ENCODE peak calls at places on chromosomes 2 and 18, in ten cellular contexts. U is neural crest cell, L is heart right ventricle, E is AG10803, Z is HL-60, S is RWPE1, P is right lobe of liver, K is Peyer's patch, X is WTC11, J is omental fat pad. I is an unnamed sample.

GRCh38 chr2:231397011-231397927 is 1.8 kb downstream of the B3GNT7 start:
- DNase-seq in U (no peak), L (no peak), E (no peak), Z (no peak), S (no peak), P (no peak), K (no peak), X (no peak), J (no peak), I (no peak)

GRCh38 chr2:9164112-9164608 is 42.5 kb upstream of the ASAP2 start:
- DNase-seq in U (no peak), L (no peak), E (no peak), Z (no peak), S (no peak), P (no peak), K (no peak), X (no peak), J (no peak), I (no peak)

GRCh38 chr2:195741191-195741590 is 84.2 kb downstream of the SLC39A10 start:
- DNase-seq in U (no peak), L (no peak), E (no peak), Z (no peak), S (no peak), P (no peak), K (no peak), X (no peak), J (no peak), I (no peak)

GRCh38 chr2:178882666-178883440 is 75.6 kb upstream of the TTN start:
- DNase-seq in U (no peak), L (no peak), E (peak), Z (no peak), S (peak), P (no peak), K (no peak), X (no peak), J (no peak), I (no peak)

GRCh38 chr2:102520009-102520408 is 47.0 kb downstream of the SLC9A4 start:
- DNase-seq in U (no peak), L (no peak), E (peak), Z (no peak), S (peak), P (no peak), K (no peak), X (peak), J (no peak), I (no peak)

GRCh38 chr2:202098336-202098735 is 25.3 kb downstream of the KIAA2012 start:
- DNase-seq in U (no peak), L (no peak), E (no peak), Z (no peak), S (no peak), P (no peak), K (no peak), X (no peak), J (no peak), I (no peak)

GRCh38 chr2:239224249-239224605 is 176.6 kb downstream of the HDAC4 start:
- DNase-seq in U (peak), L (no peak), E (no peak), Z (no peak), S (no peak), P (no peak), K (no peak), X (no peak), J (no peak), I (no peak)

GRCh38 chr2:222959358-222959757 is 92.6 kb upstream of the KCNE4 start:
- DNase-seq in U (no peak), L (no peak), E (peak), Z (no peak), S (peak), P (no peak), K (no peak), X (peak), J (no peak), I (no peak)

GRCh38 chr2:201194097-201194496 is 11.2 kb downstream of the CASP10 start:
- DNase-seq in U (no peak), L (no peak), E (no peak), Z (no peak), S (no peak), P (no peak), K (no peak), X (no peak), J (no peak), I (no peak)

GRCh38 chr18:59885579-59886163 is 14.1 kb upstream of the PMAIP1 start:
- DNase-seq in U (no peak), L (no peak), E (peak), Z (no peak), S (no peak), P (no peak), K (no peak), X (no peak), J (no peak), I (no peak)

GRCh38 chr2:233422050-233422639 is 67.9 kb downstream of the DGKD start:
- DNase-seq in U (no peak), L (no peak), E (no peak), Z (no peak), S (peak), P (no peak), K (peak), X (no peak), J (no peak), I (no peak)

GRCh38 chr2:75416420-75417342 is 144.1 kb downstream of the EVA1A start:
- DNase-seq in U (no peak), L (no peak), E (no peak), Z (no peak), S (no peak), P (no peak), K (no peak), X (no peak), J (no peak), I (no peak)

GRCh38 chr2:172095146-172095904 is 7.4 kb downstream of the DLX2 start:
- DNase-seq in U (peak), L (no peak), E (peak), Z (no peak), S (peak), P (no peak), K (peak), X (peak), J (no peak), I (peak)

GRCh38 chr2:44948565-44949328 is 7.2 kb downstream of the SIX3 start:
- DNase-seq in U (no peak), L (no peak), E (no peak), Z (no peak), S (no peak), P (no peak), K (peak), X (no peak), J (no peak), I (no peak)

GRCh38 chr2:35468271-35468670 is 887.3 kb upstream of the CRIM1 start:
- DNase-seq in U (no peak), L (no peak), E (no peak), Z (no peak), S (no peak), P (no peak), K (no peak), X (no peak), J (no peak), I (no peak)

GRCh38 chr2:200077838-200078237 is 122.5 kb downstream of the MAIP1 start:
- DNase-seq in U (no peak), L (no peak), E (no peak), Z (no peak), S (no peak), P (no peak), K (no peak), X (no peak), J (no peak), I (no peak)

GRCh38 chr2:224887159-224887558 is 155.1 kb downstream of the DOCK10 start:
- DNase-seq in U (no peak), L (no peak), E (peak), Z (no peak), S (no peak), P (no peak), K (no peak), X (no peak), J (no peak), I (no peak)

GRCh38 chr2:128442053-128442751 is 123.5 kb upstream of the HS6ST1 start:
- DNase-seq in U (no peak), L (no peak), E (no peak), Z (no peak), S (no peak), P (peak), K (peak), X (no peak), J (no peak), I (no peak)

GRCh38 chr2:43068053-43068471 is 158.3 kb downstream of the ZFP36L2 start:
- DNase-seq in U (peak), L (peak), E (no peak), Z (no peak), S (no peak), P (no peak), K (no peak), X (no peak), J (no peak), I (no peak)

GRCh38 chr2:95390272-95390880 is 12.1 kb upstream of the FAHD2A start:
- DNase-seq in U (no peak), L (no peak), E (no peak), Z (no peak), S (no peak), P (peak), K (peak), X (no peak), J (no peak), I (no peak)

GRCh38 chr2:184875212-184875611 is 276.9 kb downstream of the ZNF804A start:
- DNase-seq in U (no peak), L (no peak), E (no peak), Z (no peak), S (no peak), P (no peak), K (no peak), X (no peak), J (no peak), I (no peak)

GRCh38 chr2:79833235-79833878 is 320.5 kb downstream of the CTNNA2 start:
- DNase-seq in U (no peak), L (no peak), E (no peak), Z (no peak), S (no peak), P (no peak), K (no peak), X (no peak), J (no peak), I (no peak)

GRCh38 chr2:27379840-27380625 is 501 bp downstream of the ZNF513 start:
- DNase-seq in U (peak), L (peak), E (peak), Z (peak), S (peak), P (peak), K (peak), X (no peak), J (peak), I (peak)

GRCh38 chr2:126790987-126791780 is 107.5 kb upstream of the TEX51 start:
- DNase-seq in U (no peak), L (no peak), E (no peak), Z (no peak), S (no peak), P (peak), K (no peak), X (no peak), J (no peak), I (no peak)

GRCh38 chr18:77973745-77974144 is 724.1 kb downstream of the GALR1 start:
- DNase-seq in U (no peak), L (no peak), E (no peak), Z (no peak), S (no peak), P (no peak), K (no peak), X (no peak), J (no peak), I (no peak)

GRCh38 chr2:240819404-240820013 is 510 bp downstream of the KIF1A start:
- DNase-seq in U (peak), L (no peak), E (no peak), Z (no peak), S (no peak), P (no peak), K (no peak), X (peak), J (no peak), I (peak)

GRCh38 chr2:168192839-168193616 is 54.4 kb downstream of the STK39 start:
- DNase-seq in U (no peak), L (no peak), E (peak), Z (no peak), S (no peak), P (no peak), K (no peak), X (no peak), J (no peak), I (no peak)

GRCh38 chr2:142220901-142221300 is 90.1 kb upstream of the LRP1B start:
- DNase-seq in U (no peak), L (peak), E (no peak), Z (no peak), S (no peak), P (no peak), K (no peak), X (no peak), J (no peak), I (no peak)

GRCh38 chr2:128036748-128037607 is 9.1 kb upstream of the SAP130 start:
- DNase-seq in U (no peak), L (no peak), E (no peak), Z (no peak), S (no peak), P (no peak), K (no peak), X (no peak), J (no peak), I (no peak)

GRCh38 chr2:53561155-53561554 is 206.4 kb upstream of the CHAC2 start:
- DNase-seq in U (no peak), L (no peak), E (no peak), Z (no peak), S (no peak), P (no peak), K (no peak), X (no peak), J (no peak), I (no peak)

GRCh38 chr2:163077241-163077640 is 238.7 kb upstream of the KCNH7 start:
- DNase-seq in U (no peak), L (no peak), E (no peak), Z (peak), S (no peak), P (no peak), K (no peak), X (no peak), J (no peak), I (no peak)

GRCh38 chr2:175181877-175182308 is 383 bp upstream of the ATP5MC3 start:
- DNase-seq in U (no peak), L (no peak), E (no peak), Z (no peak), S (no peak), P (no peak), K (no peak), X (no peak), J (no peak), I (no peak)

GRCh38 chr2:175176624-175177023 is 4.9 kb downstream of the ATP5MC3 start:
- DNase-seq in U (no peak), L (no peak), E (no peak), Z (no peak), S (no peak), P (no peak), K (no peak), X (no peak), J (no peak), I (no peak)

GRCh38 chr2:175183674-175184073 is 2.2 kb upstream of the ATP5MC3 start:
- DNase-seq in U (no peak), L (no peak), E (no peak), Z (no peak), S (no peak), P (no peak), K (no peak), X (no peak), J (no peak), I (no peak)

GRCh38 chr2:175180701-175181103 is 808 bp downstream of the ATP5MC3 start:
- DNase-seq in U (peak), L (peak), E (peak), Z (no peak), S (peak), P (peak), K (no peak), X (peak), J (peak), I (peak)

DNA sequence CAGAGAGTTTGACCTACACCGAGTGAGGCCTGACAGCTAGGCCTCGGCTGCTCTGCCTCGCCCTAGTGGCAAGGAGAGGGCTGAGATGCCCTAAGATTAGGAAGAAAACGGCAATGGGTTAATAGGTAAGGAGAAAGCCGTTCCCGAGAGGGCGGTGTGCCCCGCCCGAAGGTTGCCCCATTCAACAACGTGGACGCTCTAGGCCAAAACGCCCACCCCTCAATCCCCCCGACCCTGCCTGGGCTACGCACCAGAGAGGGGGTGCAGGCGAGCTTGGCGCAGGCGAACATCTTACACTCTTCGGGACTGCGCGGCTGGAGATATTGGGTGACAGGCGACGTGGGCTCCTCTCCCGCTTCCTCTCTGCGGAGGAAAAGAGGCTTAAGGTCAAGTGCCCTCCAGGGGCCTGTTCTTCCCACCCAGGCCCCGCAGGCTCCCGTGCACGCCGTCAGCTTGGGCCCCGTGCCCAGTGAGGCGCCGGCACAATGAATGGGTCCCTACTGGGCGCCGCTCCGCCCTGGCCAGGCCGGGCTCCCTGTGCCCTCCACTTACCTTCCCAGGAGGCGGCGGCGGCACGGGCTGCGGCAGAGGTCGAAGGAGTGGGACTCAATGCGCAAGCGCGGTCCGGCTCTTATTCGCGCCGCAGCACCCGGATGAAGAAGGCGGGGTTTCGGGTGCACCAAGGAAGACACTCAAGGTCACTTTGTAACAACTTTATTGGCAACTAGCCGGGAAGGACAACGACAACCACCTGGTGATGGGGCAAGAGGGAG is at the start of gene ATP5MC3:
- DNase-seq in U (peak), L (peak), E (peak), Z (peak), S (peak), P (peak), K (peak), X (peak), J (peak), I (peak)
- TF ChIP-seq CTCF in U (peak), L (no peak), E (peak), Z (no peak), S (peak), P (no peak), K (peak), X (no peak), J (no peak), I (no peak)

GRCh38 chr2:111618953-111619902 is 264.8 kb downstream of the ANAPC1 start:
- DNase-seq in U (no peak), L (no peak), E (peak), Z (peak), S (no peak), P (no peak), K (no peak), X (no peak), J (no peak), I (no peak)
- TF ChIP-seq CTCF in U (no peak), L (no peak), E (no peak), Z (no peak), S (no peak), P (peak), K (peak), X (no peak), J (no peak), I (no peak)

GRCh38 chr18:33835419-33835818 is 257.4 kb downstream of the ASXL3 start:
- DNase-seq in U (no peak), L (no peak), E (no peak), Z (no peak), S (no peak), P (no peak), K (no peak), X (no peak), J (no peak), I (no peak)

GRCh38 chr18:33841221-33841967 is 263.4 kb downstream of the ASXL3 start:
- DNase-seq in U (no peak), L (no peak), E (no peak), Z (no peak), S (no peak), P (no peak), K (no peak), X (no peak), J (no peak), I (no peak)

GRCh38 chr18:33838084-33838483 is 260.1 kb downstream of the ASXL3 start:
- DNase-seq in U (no peak), L (no peak), E (no peak), Z (no peak), S (no peak), P (no peak), K (no peak), X (no peak), J (no peak), I (no peak)

GRCh38 chr18:33837191-33837590 is 259.2 kb downstream of the ASXL3 start:
- DNase-seq in U (no peak), L (no peak), E (no peak), Z (no peak), S (no peak), P (no peak), K (no peak), X (no peak), J (no peak), I (no peak)

DNA sequence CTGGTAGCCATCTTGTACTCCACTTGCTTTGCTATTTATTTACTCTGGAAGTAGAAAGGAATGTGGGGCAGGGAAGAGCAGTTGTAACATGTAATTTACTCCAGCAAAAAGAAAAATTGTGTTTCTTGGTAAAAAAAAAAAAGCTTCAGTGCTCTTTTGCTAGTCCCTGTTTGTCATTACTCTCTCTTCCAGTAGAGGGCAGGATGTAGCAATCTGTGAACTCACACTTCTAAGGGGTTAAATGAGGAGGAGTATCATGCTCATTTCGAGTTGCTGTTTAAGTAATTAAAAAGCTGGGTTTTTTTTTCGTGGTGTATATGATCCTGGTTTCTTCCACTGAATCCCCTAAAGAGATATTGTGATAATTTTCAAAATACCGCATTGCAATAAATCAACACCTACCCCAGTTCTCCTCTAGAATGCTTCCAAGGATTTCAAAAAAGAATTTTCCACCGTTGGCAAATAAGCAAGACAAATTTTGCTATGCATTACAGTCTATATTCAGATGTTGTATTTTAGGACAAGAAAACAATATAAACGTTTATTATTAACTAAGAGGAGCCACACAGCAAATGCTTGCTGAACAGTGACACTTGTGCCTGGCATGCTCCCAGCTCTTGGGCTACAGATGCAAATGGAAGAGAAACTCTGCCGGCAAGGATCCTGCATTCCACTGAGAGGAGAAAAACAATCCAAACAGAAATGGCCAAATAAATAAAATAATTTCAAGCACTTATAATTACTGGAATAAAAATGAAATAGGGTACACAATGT is 261.6 kb downstream of the ASXL3 start:
- DNase-seq in U (no peak), L (no peak), E (peak), Z (no peak), S (peak), P (peak), K (no peak), X (no peak), J (no peak), I (no peak)
- TF ChIP-seq CTCF in U (peak), L (no peak), E (peak), Z (peak), S (peak), P (peak), K (peak), X (peak), J (no peak), I (peak)

GRCh38 chr2:191758420-191759199 is 80.7 kb downstream of the NABP1 start:
- DNase-seq in U (peak), L (peak), E (peak), Z (peak), S (peak), P (peak), K (no peak), X (peak), J (no peak), I (peak)
- TF ChIP-seq CTCF in U (peak), L (no peak), E (peak), Z (peak), S (peak), P (peak), K (peak), X (peak), J (no peak), I (peak)

DNA sequence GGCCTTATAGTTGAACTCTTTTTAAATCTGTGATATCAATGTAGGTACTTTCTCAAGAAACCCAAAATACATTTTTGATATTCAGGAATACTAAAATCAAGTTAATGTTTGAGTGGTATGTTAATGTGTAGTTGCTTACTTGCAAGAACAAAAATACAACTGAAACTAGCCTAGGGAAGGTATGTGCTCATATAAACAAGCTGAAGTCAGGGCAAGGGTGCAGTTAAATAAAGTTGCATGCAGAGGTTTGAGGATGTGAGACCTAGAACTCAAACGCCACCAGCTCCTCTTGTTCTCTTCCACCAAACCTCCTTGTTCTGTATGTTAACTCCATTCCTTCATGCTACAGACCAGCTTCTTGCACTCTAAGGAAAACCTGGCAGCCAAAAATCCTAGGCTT is 388.3 kb upstream of the SMIM21 start:
- DNase-seq in U (no peak), L (no peak), E (no peak), Z (no peak), S (no peak), P (no peak), K (no peak), X (no peak), J (no peak), I (no peak)
- TF ChIP-seq CTCF in U (no peak), L (no peak), E (no peak), Z (no peak), S (no peak), P (no peak), K (no peak), X (no peak), J (no peak), I (no peak)